ENCODE peak calls at places on chromosomes 5 and 9, in four cellular contexts. One of them, this sample, is unnamed.

GRCh38 chr9:129693741-129694140 is 28.3 kb downstream of the PRRX2 start:
- DNase-seq in K562: no peak
- DNase-seq in HCT116: no peak
- DNase-seq in GM12878: no peak
- DNase-seq in this sample: no peak

GRCh38 chr5:95087819-95088317 is 197.0 kb downstream of the MCTP1 start:
- DNase-seq in K562: no peak
- DNase-seq in HCT116: no peak
- DNase-seq in GM12878: peak; percentile 85
- DNase-seq in this sample: no peak

GRCh38 chr5:148458036-148458888 is 74.5 kb downstream of the FBXO38 start:
- DNase-seq in K562: no peak
- DNase-seq in HCT116: no peak
- DNase-seq in GM12878: no peak
- DNase-seq in this sample: no peak

GRCh38 chr5:142888469-142889085 is 118.4 kb downstream of the ARHGAP26 start:
- DNase-seq in K562: peak; percentile 43
- DNase-seq in HCT116: no peak
- DNase-seq in GM12878: no peak
- DNase-seq in this sample: no peak

GRCh38 chr5:37015795-37016666 is 139.5 kb downstream of the NIPBL start:
- DNase-seq in K562: no peak
- DNase-seq in HCT116: no peak
- DNase-seq in GM12878: no peak
- DNase-seq in this sample: no peak

GRCh38 chr9:112833081-112833480 is 57.6 kb downstream of the SLC46A2 start:
- DNase-seq in K562: no peak
- DNase-seq in HCT116: no peak
- DNase-seq in GM12878: no peak
- DNase-seq in this sample: no peak

GRCh38 chr5:177025139-177025538 is 2.6 kb downstream of the ZNF346 start:
- DNase-seq in K562: no peak
- DNase-seq in HCT116: no peak
- DNase-seq in GM12878: no peak
- DNase-seq in this sample: no peak

GRCh38 chr9:29290519-29290918 is 1717.2 kb upstream of the C9orf72 start:
- DNase-seq in K562: no peak
- DNase-seq in HCT116: no peak
- DNase-seq in GM12878: no peak
- DNase-seq in this sample: no peak

GRCh38 chr9:101398930-101399640 is 434 bp downstream of the ZNF189 start:
- DNase-seq in K562: peak; percentile 43
- DNase-seq in HCT116: no peak
- DNase-seq in GM12878: no peak
- DNase-seq in this sample: no peak

GRCh38 chr5:30997681-30998080 is 195.8 kb upstream of the CDH6 start:
- DNase-seq in K562: no peak
- DNase-seq in HCT116: no peak
- DNase-seq in GM12878: no peak
- DNase-seq in this sample: no peak
- TF ChIP-seq EGR1 in K562: no peak
- TF ChIP-seq EGR1 in HCT116: no peak
- TF ChIP-seq EGR1 in GM12878: no peak
- TF ChIP-seq EGR1 in this sample: no peak

DNA sequence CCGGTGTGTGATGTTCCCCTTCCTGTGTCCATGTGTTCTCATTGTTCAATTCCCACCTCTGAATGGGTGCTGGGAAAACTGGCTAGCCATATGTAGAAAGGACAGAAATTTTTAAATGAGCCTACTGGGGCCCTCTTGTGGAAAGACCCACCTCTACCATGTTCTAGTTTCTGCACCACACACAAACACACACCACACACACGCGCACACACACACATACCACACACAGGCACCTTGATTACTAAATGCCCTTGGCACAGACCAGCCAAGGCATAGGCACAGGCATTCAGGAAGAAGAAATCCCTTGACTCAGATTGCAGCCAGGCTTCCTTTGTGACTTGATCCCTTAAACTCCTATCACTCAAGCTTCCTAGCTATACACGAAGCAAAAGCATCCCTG is 60.5 kb downstream of the SIL1 start:
- DNase-seq in K562: peak; percentile 39
- DNase-seq in HCT116: peak; percentile 12
- DNase-seq in GM12878: no peak
- DNase-seq in this sample: no peak
- TF ChIP-seq EGR1 in K562: no peak
- TF ChIP-seq EGR1 in HCT116: no peak
- TF ChIP-seq EGR1 in GM12878: no peak
- TF ChIP-seq EGR1 in this sample: no peak

DNA sequence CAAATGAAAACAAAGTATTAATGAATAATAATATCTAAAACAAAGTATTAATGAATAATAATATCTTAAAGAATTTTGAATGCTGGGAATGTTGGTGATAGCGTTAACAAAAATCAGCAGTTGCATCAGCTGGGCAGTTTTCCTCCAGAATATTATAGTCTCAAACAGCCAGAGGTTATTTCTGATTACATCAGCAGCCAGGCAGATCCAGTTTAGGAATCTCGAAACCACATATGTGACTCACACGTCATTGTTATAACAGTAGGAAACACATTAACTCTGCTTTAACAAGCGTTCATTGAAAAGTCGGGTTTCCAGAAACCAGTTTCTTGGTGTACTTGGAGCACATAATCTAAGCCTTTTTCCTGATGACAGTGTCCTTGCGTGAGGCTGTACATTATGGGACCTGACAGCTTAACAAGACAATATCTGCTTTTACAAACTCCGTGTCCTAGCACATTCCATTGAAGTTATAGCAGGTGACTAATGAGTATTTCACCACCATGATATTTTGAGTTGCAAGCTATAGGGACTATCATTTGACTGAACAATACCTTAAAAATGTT is 559.5 kb upstream of the KLF4 start:
- DNase-seq in K562: peak; percentile 18
- DNase-seq in HCT116: peak; percentile 92
- DNase-seq in GM12878: no peak
- DNase-seq in this sample: no peak
- TF ChIP-seq EGR1 in K562: no peak
- TF ChIP-seq EGR1 in HCT116: no peak
- TF ChIP-seq EGR1 in GM12878: no peak
- TF ChIP-seq EGR1 in this sample: no peak

DNA sequence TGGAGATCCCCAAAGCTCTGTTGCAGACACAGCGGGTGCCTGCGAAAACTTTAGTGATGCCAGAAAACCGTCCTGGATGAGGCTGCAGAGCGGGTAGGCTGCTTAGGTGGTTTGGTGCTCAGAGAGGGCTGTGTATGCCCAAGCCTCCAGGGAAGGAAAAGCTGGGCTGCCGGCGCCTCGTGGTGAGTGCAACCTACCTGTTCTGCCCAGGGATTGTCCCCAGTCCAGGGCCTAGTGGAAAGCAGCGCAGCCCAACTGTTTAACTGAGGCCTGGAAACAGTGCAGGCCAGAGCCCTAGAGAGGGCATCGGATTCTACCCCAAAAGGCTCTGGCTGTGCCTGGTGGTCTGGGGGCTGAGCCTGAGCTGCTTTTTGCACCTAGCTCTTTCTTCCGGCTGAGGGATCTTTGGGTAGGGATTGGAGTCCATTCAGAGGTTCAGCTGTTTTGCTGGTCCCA is 2.8 kb downstream of the LMX1B start:
- DNase-seq in K562: no peak
- DNase-seq in HCT116: no peak
- DNase-seq in GM12878: no peak
- DNase-seq in this sample: peak; percentile 61
- TF ChIP-seq EGR1 in K562: no peak
- TF ChIP-seq EGR1 in HCT116: no peak
- TF ChIP-seq EGR1 in GM12878: no peak
- TF ChIP-seq EGR1 in this sample: no peak

GRCh38 chr5:146962801-146963355 is 84.3 kb upstream of the PPP2R2B start:
- DNase-seq in K562: no peak
- DNase-seq in HCT116: no peak
- DNase-seq in GM12878: no peak
- DNase-seq in this sample: no peak
- TF ChIP-seq EGR1 in K562: no peak
- TF ChIP-seq EGR1 in HCT116: no peak
- TF ChIP-seq EGR1 in GM12878: no peak
- TF ChIP-seq EGR1 in this sample: no peak

DNA sequence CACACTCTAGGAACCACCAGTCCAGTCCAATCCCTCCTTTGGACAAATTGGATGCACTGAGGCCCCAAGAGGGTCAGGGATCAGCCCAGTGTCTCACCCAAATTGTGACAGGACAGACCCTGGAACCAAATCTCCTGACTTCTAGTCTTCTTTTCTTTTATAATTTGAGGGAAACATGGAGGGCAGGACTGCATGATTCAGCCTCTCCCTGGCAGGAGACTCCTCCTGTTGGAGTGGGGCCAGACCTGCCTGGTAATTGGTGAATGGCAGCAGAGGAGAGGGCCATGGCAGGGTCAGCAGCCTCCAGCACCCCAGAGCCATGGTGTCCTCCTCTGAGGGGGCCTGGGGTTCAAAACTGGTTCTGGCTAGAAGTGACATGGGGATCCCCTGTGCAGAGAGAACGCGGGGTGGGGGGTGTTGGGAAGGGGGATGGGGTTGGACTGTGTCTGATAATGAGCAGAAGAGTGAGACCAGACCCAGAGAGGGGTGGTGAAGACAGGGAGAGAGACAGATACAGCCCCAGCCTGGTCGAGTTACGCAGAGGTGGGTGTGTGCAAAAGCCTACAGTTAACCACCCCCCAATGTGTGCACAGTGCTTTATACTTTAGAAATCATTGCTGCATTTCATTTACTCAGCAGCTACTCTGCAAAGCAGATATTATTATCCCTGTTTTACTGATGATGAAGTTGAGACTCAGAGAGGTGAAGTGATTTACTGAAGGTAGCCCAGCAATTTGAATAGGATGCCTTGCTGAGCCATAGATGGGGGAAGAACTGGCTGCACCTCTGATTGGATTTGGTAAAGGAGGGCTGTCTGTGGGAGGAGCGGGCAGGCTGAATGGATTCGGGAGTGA is 3.8 kb upstream of the SYNPO start:
- DNase-seq in K562: no peak
- DNase-seq in HCT116: no peak
- DNase-seq in GM12878: no peak
- DNase-seq in this sample: no peak
- TF ChIP-seq EGR1 in K562: no peak
- TF ChIP-seq EGR1 in HCT116: no peak
- TF ChIP-seq EGR1 in GM12878: no peak
- TF ChIP-seq EGR1 in this sample: no peak

GRCh38 chr5:77155179-77155839 is 55.2 kb upstream of the PDE8B start:
- DNase-seq in K562: no peak
- DNase-seq in HCT116: no peak
- DNase-seq in GM12878: no peak
- DNase-seq in this sample: no peak
- TF ChIP-seq EGR1 in K562: no peak
- TF ChIP-seq EGR1 in HCT116: no peak
- TF ChIP-seq EGR1 in GM12878: no peak
- TF ChIP-seq EGR1 in this sample: no peak

GRCh38 chr9:132486706-132487350 is 76.8 kb downstream of the CFAP77 start:
- DNase-seq in K562: no peak
- DNase-seq in HCT116: no peak
- DNase-seq in GM12878: no peak
- DNase-seq in this sample: no peak
- TF ChIP-seq EGR1 in K562: no peak
- TF ChIP-seq EGR1 in HCT116: no peak
- TF ChIP-seq EGR1 in GM12878: no peak
- TF ChIP-seq EGR1 in this sample: no peak